ENCODE peak calls at places on chromosomes 12 and 14, in seven cellular contexts. S is hepatocyte, H is HepG2, U is cardiac fibroblast, M is lung, N is left ventricle myocardium inferior, R is endodermal cell. F is an unnamed sample.

GRCh38 chr12:818733-819132 is 66.4 kb downstream of the WNK1 start:
- DNase-seq in S (no peak), H (no peak), U (no peak), M (no peak), N (no peak), R (no peak), F (peak)

GRCh38 chr14:104284636-104285482 is 146.5 kb downstream of the KIF26A start:
- DNase-seq in S (no peak), H (no peak), U (no peak), M (no peak), N (peak), R (peak), F (no peak)

GRCh38 chr12:54384591-54385041 is at the start of gene ZNF385A:
- DNase-seq in S (no peak), H (no peak), U (no peak), M (no peak), N (peak), R (no peak), F (no peak)

GRCh38 chr14:39432619-39433451 is 602 bp upstream of the FBXO33 start:
- DNase-seq in S (peak), H (peak), U (peak), M (peak), N (peak), R (peak), F (peak)

GRCh38 chr12:108738165-108738564 is 6.8 kb upstream of the CORO1C start:
- DNase-seq in S (no peak), H (no peak), U (peak), M (no peak), N (no peak), R (peak), F (no peak)

GRCh38 chr14:90111895-90112534 is 50.2 kb downstream of the KCNK13 start:
- DNase-seq in S (no peak), H (peak), U (no peak), M (no peak), N (no peak), R (no peak), F (peak)

GRCh38 chr14:76314521-76314951 is 61.4 kb upstream of the ESRRB start:
- DNase-seq in S (no peak), H (no peak), U (no peak), M (no peak), N (no peak), R (peak), F (no peak)

GRCh38 chr12:116172224-116172849 is 105.2 kb downstream of the MED13L start:
- DNase-seq in S (no peak), H (no peak), U (no peak), M (no peak), N (no peak), R (no peak), F (peak)

GRCh38 chr12:46364777-46365580 is 7.6 kb downstream of the SLC38A2 start:
- DNase-seq in S (peak), H (peak), U (peak), M (peak), N (no peak), R (no peak), F (peak)

GRCh38 chr14:102338724-102339123 is 19.2 kb downstream of the ZNF839 start:
- DNase-seq in S (no peak), H (no peak), U (no peak), M (no peak), N (no peak), R (no peak), F (no peak)

GRCh38 chr12:69703146-69703642 is 4.1 kb upstream of the BEST3 start:
- DNase-seq in S (no peak), H (no peak), U (no peak), M (no peak), N (no peak), R (no peak), F (no peak)

DNA sequence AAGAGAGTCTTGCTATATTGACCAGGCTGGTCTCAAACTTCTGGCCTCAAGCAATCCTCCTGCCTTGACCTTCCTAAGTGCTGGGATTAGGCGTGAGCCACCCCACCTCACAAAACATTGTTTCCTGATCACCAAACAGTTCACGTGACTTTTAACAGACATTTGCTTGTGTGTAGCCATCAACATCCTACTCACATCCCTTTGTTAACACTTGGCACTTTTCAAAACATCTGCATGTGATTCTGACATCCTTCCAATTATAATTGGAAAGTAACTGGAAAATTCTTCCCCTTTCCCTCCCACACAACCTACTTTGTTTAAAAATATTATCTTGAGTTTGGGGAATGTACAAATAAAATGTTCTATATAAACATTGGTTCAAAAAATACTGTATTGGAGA is 317.8 kb downstream of the PCNX1 start:
- DNase-seq in S (no peak), H (no peak), U (peak), M (no peak), N (no peak), R (no peak), F (no peak)
- H3K4me3 ChIP-seq in S (no peak), H (no peak), U (no peak), M (no peak), N (no peak), R (no peak), F (no peak)

DNA sequence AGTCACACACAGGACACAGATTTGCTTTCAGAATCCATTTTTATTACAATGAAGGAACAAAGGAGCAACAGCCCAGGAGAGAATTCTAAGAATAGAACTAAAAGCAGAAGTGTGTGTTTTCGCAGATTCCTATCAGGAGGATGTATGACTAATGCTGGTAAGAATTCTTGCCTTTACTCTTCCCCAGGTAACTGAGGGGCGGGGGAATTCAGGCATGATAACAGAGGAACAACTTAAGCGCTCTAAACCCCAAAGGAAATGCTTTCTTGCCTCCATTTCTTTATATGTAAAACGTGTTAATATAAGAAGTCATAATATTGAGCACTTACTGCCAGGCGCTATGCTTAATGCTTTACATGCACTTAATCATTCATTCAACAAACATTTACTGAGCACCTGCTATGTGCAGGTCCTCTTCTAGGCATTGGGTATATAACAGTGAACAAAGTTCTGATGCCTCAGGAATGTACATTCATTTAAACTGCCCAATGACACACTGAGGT is 4.5 kb downstream of the HCAR1 start:
- DNase-seq in S (peak), H (peak), U (no peak), M (no peak), N (no peak), R (peak), F (peak)
- H3K4me3 ChIP-seq in S (no peak), H (no peak), U (no peak), M (no peak), N (no peak), R (no peak), F (no peak)

GRCh38 chr12:2836004-2836403 is 1.2 kb upstream of the NRIP2 start:
- DNase-seq in S (no peak), H (no peak), U (no peak), M (no peak), N (no peak), R (no peak), F (no peak)
- H3K4me3 ChIP-seq in S (no peak), H (no peak), U (no peak), M (no peak), N (no peak), R (no peak), F (no peak)

GRCh38 chr14:73634333-73634833 is 10.4 kb upstream of the DNAL1 start:
- DNase-seq in S (peak), H (no peak), U (peak), M (peak), N (peak), R (peak), F (peak)
- H3K4me3 ChIP-seq in S (peak), H (no peak), U (peak), M (peak), N (peak), R (peak), F (peak)

GRCh38 chr14:22493753-22494152 is 95.3 kb downstream of the DAD1 start:
- DNase-seq in S (no peak), H (no peak), U (no peak), M (no peak), N (no peak), R (no peak), F (no peak)
- H3K4me3 ChIP-seq in S (no peak), H (no peak), U (no peak), M (no peak), N (no peak), R (no peak), F (no peak)